ENCODE peak calls at places on chromosomes 13 and 19, in five cellular contexts. P is stimulated activated CD4-positive, alpha-beta T cell treated with anti-CD3 and anti-CD28 coated beads, Interleukin-2, amount 100 ng/mL, for 48 hours; V is WTC11; X is DMS153; D is smooth muscle cell of the brain vasculature. M is an unnamed sample.
A peak's percentile ranks its signal among the peaks of the same experiment; 100 is the strongest.

GRCh38 chr13:20814224-20814910 is 40.6 kb upstream of the EEF1AKMT1 start:
- DNase-seq in V (no peak), P (no peak), D (peak; percentile 69), X (no peak), M (no peak)

GRCh38 chr13:109743706-109744453 is 42.5 kb downstream of the IRS2 start:
- DNase-seq in X (peak; percentile 72), D (no peak), P (no peak), V (no peak), M (peak; percentile 62)

GRCh38 chr19:29497686-29498436 is 27.9 kb upstream of the VSTM2B start:
- DNase-seq in P (no peak), V (no peak), X (no peak), D (no peak), M (no peak)

GRCh38 chr19:1446713-1447564 is 3.0 kb upstream of the APC2 start:
- DNase-seq in X (no peak), D (no peak), P (no peak), V (peak; percentile 58), M (no peak)

GRCh38 chr19:18814063-18814462 is 17.7 kb upstream of the UPF1 start:
- DNase-seq in D (no peak), P (no peak), V (no peak), X (no peak), M (no peak)

GRCh38 chr13:31965361-31966066 is 66.1 kb upstream of the FRY start:
- DNase-seq in P (no peak), D (no peak), V (no peak), X (no peak), M (no peak)

GRCh38 chr19:1862424-1863307 is 713 bp downstream of the KLF16 start:
- DNase-seq in V (peak; percentile 64), X (peak; percentile 3), D (no peak), P (no peak), M (no peak)

GRCh38 chr13:75452564-75452963 is 29.4 kb downstream of the TBC1D4 start:
- DNase-seq in X (no peak), D (no peak), V (no peak), P (no peak), M (no peak)

GRCh38 chr19:58354478-58355030 is 1.3 kb upstream of the A1BG start:
- DNase-seq in P (no peak), D (no peak), V (no peak), X (no peak), M (no peak)

GRCh38 chr19:18464646-18465045 is 26.7 kb upstream of the ISYNA1 start:
- DNase-seq in V (no peak), D (peak; percentile 79), X (peak; percentile 96), P (no peak), M (no peak)

GRCh38 chr19:4067396-4068057 is 828 bp upstream of the ZBTB7A start:
- DNase-seq in V (no peak), D (no peak), X (no peak), P (no peak), M (no peak)

GRCh38 chr19:10270616-10271394 is at the start of gene ICAM1:
- DNase-seq in X (peak; percentile 52), V (peak; percentile 78), P (peak; percentile 69), D (no peak), M (peak; percentile 79)

GRCh38 chr13:101204270-101205011 is 211.9 kb downstream of the NALCN start:
- DNase-seq in D (no peak), P (no peak), V (no peak), X (no peak), M (no peak)

GRCh38 chr19:13053761-13054604 is 48.7 kb downstream of the LYL1 start:
- DNase-seq in P (no peak), V (peak; percentile 44), D (no peak), X (no peak), M (peak; percentile 29)

GRCh38 chr19:867301-867793 is 7.9 kb downstream of the CFD start:
- DNase-seq in P (no peak), V (no peak), X (no peak), D (peak; percentile 91), M (no peak)

GRCh38 chr13:99800004-99800403 is 171.6 kb downstream of the ZIC5 start:
- DNase-seq in P (no peak), X (no peak), D (no peak), V (no peak), M (no peak)

GRCh38 chr19:53311897-53312296 is 21.7 kb upstream of the ZNF845 start:
- DNase-seq in P (no peak), V (no peak), D (no peak), X (no peak), M (no peak)

GRCh38 chr19:2229103-2230028 is 6.8 kb downstream of the PLEKHJ1 start:
- DNase-seq in D (no peak), P (no peak), X (no peak), V (no peak), M (no peak)